ENCODE peak calls at places on chromosomes 7 and 10, in five cellular contexts. One of them, this sample, is unnamed.

GRCh38 chr7:45982132-45982531 is 61.1 kb upstream of the IGFBP3 start:
- DNase-seq in AG04450: no peak
- DNase-seq in fibroblast of lung: no peak
- DNase-seq in tibial nerve: no peak
- DNase-seq in brain microvascular endothelial cell: no peak
- DNase-seq in this sample: no peak

GRCh38 chr7:20206104-20206896 is 10.9 kb downstream of the MACC1 start:
- DNase-seq in AG04450: no peak
- DNase-seq in fibroblast of lung: no peak
- DNase-seq in tibial nerve: no peak
- DNase-seq in brain microvascular endothelial cell: no peak
- DNase-seq in this sample: no peak

GRCh38 chr10:97059006-97059871 is 126.5 kb downstream of the SLIT1 start:
- DNase-seq in AG04450: no peak
- DNase-seq in fibroblast of lung: no peak
- DNase-seq in tibial nerve: no peak
- DNase-seq in brain microvascular endothelial cell: no peak
- DNase-seq in this sample: no peak

GRCh38 chr10:5071411-5072198 is 22.6 kb upstream of the AKR1C3 start:
- DNase-seq in AG04450: peak; percentile 26
- DNase-seq in fibroblast of lung: peak; percentile 88
- DNase-seq in tibial nerve: peak; percentile 55
- DNase-seq in brain microvascular endothelial cell: peak; percentile 52
- DNase-seq in this sample: peak; percentile 75

GRCh38 chr10:80462986-80463741 is 9.1 kb downstream of the TSPAN14 start:
- DNase-seq in AG04450: no peak
- DNase-seq in fibroblast of lung: peak; percentile 77
- DNase-seq in tibial nerve: no peak
- DNase-seq in brain microvascular endothelial cell: no peak
- DNase-seq in this sample: peak; percentile 82

GRCh38 chr10:125700355-125700911 is 17.5 kb upstream of the TEX36 start:
- DNase-seq in AG04450: no peak
- DNase-seq in fibroblast of lung: no peak
- DNase-seq in tibial nerve: no peak
- DNase-seq in brain microvascular endothelial cell: no peak
- DNase-seq in this sample: no peak

GRCh38 chr7:9874182-9874581 is 1099.5 kb upstream of the PHF14 start:
- DNase-seq in AG04450: no peak
- DNase-seq in fibroblast of lung: no peak
- DNase-seq in tibial nerve: no peak
- DNase-seq in brain microvascular endothelial cell: no peak
- DNase-seq in this sample: no peak

GRCh38 chr10:20100157-20100556 is 283.9 kb downstream of the PLXDC2 start:
- DNase-seq in AG04450: no peak
- DNase-seq in fibroblast of lung: peak; percentile 58
- DNase-seq in tibial nerve: no peak
- DNase-seq in brain microvascular endothelial cell: peak; percentile 23
- DNase-seq in this sample: peak; percentile 17

GRCh38 chr7:121019018-121019417 is 30.5 kb downstream of the CPED1 start:
- DNase-seq in AG04450: no peak
- DNase-seq in fibroblast of lung: peak; percentile 81
- DNase-seq in tibial nerve: no peak
- DNase-seq in brain microvascular endothelial cell: peak; percentile 54
- DNase-seq in this sample: no peak

GRCh38 chr7:45108863-45109262 is 2.6 kb downstream of the TBRG4 start:
- DNase-seq in AG04450: no peak
- DNase-seq in fibroblast of lung: no peak
- DNase-seq in tibial nerve: no peak
- DNase-seq in brain microvascular endothelial cell: no peak
- DNase-seq in this sample: no peak

GRCh38 chr7:150931199-150931869 is 46.8 kb downstream of the KCNH2 start:
- DNase-seq in AG04450: no peak
- DNase-seq in fibroblast of lung: no peak
- DNase-seq in tibial nerve: no peak
- DNase-seq in brain microvascular endothelial cell: no peak
- DNase-seq in this sample: no peak

GRCh38 chr10:35339946-35340345 is 3.6 kb downstream of the CCNY start:
- DNase-seq in AG04450: no peak
- DNase-seq in fibroblast of lung: no peak
- DNase-seq in tibial nerve: no peak
- DNase-seq in brain microvascular endothelial cell: no peak
- DNase-seq in this sample: no peak

GRCh38 chr10:131676046-131676445 is 224.8 kb upstream of the PPP2R2D start:
- DNase-seq in AG04450: no peak
- DNase-seq in fibroblast of lung: no peak
- DNase-seq in tibial nerve: no peak
- DNase-seq in brain microvascular endothelial cell: no peak
- DNase-seq in this sample: no peak

GRCh38 chr7:24830440-24831050 is 73.3 kb upstream of the GSDME start:
- DNase-seq in AG04450: no peak
- DNase-seq in fibroblast of lung: no peak
- DNase-seq in tibial nerve: no peak
- DNase-seq in brain microvascular endothelial cell: no peak
- DNase-seq in this sample: no peak

GRCh38 chr10:124701881-124702656 is 42.1 kb downstream of the FAM53B start:
- DNase-seq in AG04450: no peak
- DNase-seq in fibroblast of lung: peak; percentile 56
- DNase-seq in tibial nerve: no peak
- DNase-seq in brain microvascular endothelial cell: peak; percentile 76
- DNase-seq in this sample: no peak

GRCh38 chr7:91082854-91083495 is 181.3 kb upstream of the FZD1 start:
- DNase-seq in AG04450: no peak
- DNase-seq in fibroblast of lung: peak; percentile 48
- DNase-seq in tibial nerve: no peak
- DNase-seq in brain microvascular endothelial cell: no peak
- DNase-seq in this sample: no peak

GRCh38 chr7:79386688-79387422 is 66.6 kb downstream of the MAGI2 start:
- DNase-seq in AG04450: peak; percentile 18
- DNase-seq in fibroblast of lung: peak; percentile 26
- DNase-seq in tibial nerve: no peak
- DNase-seq in brain microvascular endothelial cell: peak; percentile 73
- DNase-seq in this sample: peak; percentile 26

GRCh38 chr7:3862774-3863173 is 561.7 kb downstream of the SDK1 start:
- DNase-seq in AG04450: no peak
- DNase-seq in fibroblast of lung: no peak
- DNase-seq in tibial nerve: no peak
- DNase-seq in brain microvascular endothelial cell: no peak
- DNase-seq in this sample: no peak

GRCh38 chr10:110857265-110858158 is 14.2 kb upstream of the PDCD4 start:
- DNase-seq in AG04450: peak; percentile 63
- DNase-seq in fibroblast of lung: peak; percentile 60
- DNase-seq in tibial nerve: no peak
- DNase-seq in brain microvascular endothelial cell: peak; percentile 18
- DNase-seq in this sample: peak; percentile 61

GRCh38 chr10:62443866-62444265 is 69.7 kb downstream of the ZNF365 start:
- DNase-seq in AG04450: no peak
- DNase-seq in fibroblast of lung: no peak
- DNase-seq in tibial nerve: no peak
- DNase-seq in brain microvascular endothelial cell: no peak
- DNase-seq in this sample: no peak

GRCh38 chr10:117217196-117217761 is 20.0 kb downstream of the KCNK18 start:
- DNase-seq in AG04450: no peak
- DNase-seq in fibroblast of lung: peak; percentile 3
- DNase-seq in tibial nerve: no peak
- DNase-seq in brain microvascular endothelial cell: no peak
- DNase-seq in this sample: no peak

GRCh38 chr10:132744839-132745238 is 41.1 kb downstream of the NKX6-2 start:
- DNase-seq in AG04450: no peak
- DNase-seq in fibroblast of lung: no peak
- DNase-seq in tibial nerve: no peak
- DNase-seq in brain microvascular endothelial cell: no peak
- DNase-seq in this sample: no peak

GRCh38 chr10:9331583-9332008 is 1277.1 kb downstream of the GATA3 start:
- DNase-seq in AG04450: peak; percentile 16
- DNase-seq in fibroblast of lung: peak; percentile 45
- DNase-seq in tibial nerve: no peak
- DNase-seq in brain microvascular endothelial cell: peak; percentile 5
- DNase-seq in this sample: peak; percentile 34

GRCh38 chr7:131764143-131764795 is 207.8 kb upstream of the PODXL start:
- DNase-seq in AG04450: no peak
- DNase-seq in fibroblast of lung: no peak
- DNase-seq in tibial nerve: no peak
- DNase-seq in brain microvascular endothelial cell: no peak
- DNase-seq in this sample: no peak

GRCh38 chr10:27723436-27723835 is 22.2 kb downstream of the MKX start:
- DNase-seq in AG04450: no peak
- DNase-seq in fibroblast of lung: peak; percentile 75
- DNase-seq in tibial nerve: no peak
- DNase-seq in brain microvascular endothelial cell: no peak
- DNase-seq in this sample: no peak

GRCh38 chr10:4648968-4649367 is 177.0 kb upstream of the AKR1E2 start:
- DNase-seq in AG04450: no peak
- DNase-seq in fibroblast of lung: no peak
- DNase-seq in tibial nerve: no peak
- DNase-seq in brain microvascular endothelial cell: no peak
- DNase-seq in this sample: no peak

GRCh38 chr7:78296689-78297371 is 498.3 kb downstream of the PHTF2 start:
- DNase-seq in AG04450: no peak
- DNase-seq in fibroblast of lung: peak; percentile 2
- DNase-seq in tibial nerve: no peak
- DNase-seq in brain microvascular endothelial cell: no peak
- DNase-seq in this sample: no peak

GRCh38 chr7:1986366-1987083 is 246.2 kb downstream of the MAD1L1 start:
- DNase-seq in AG04450: no peak
- DNase-seq in fibroblast of lung: no peak
- DNase-seq in tibial nerve: no peak
- DNase-seq in brain microvascular endothelial cell: no peak
- DNase-seq in this sample: no peak

GRCh38 chr10:57983226-57983870 is 284.3 kb downstream of the IPMK start:
- DNase-seq in AG04450: no peak
- DNase-seq in fibroblast of lung: peak; percentile 56
- DNase-seq in tibial nerve: no peak
- DNase-seq in brain microvascular endothelial cell: no peak
- DNase-seq in this sample: peak; percentile 24

GRCh38 chr10:80713398-80713928 is 175.8 kb downstream of the SH2D4B start:
- DNase-seq in AG04450: no peak
- DNase-seq in fibroblast of lung: no peak
- DNase-seq in tibial nerve: no peak
- DNase-seq in brain microvascular endothelial cell: no peak
- DNase-seq in this sample: no peak

GRCh38 chr10:122113161-122113944 is 124.4 kb downstream of the TACC2 start:
- DNase-seq in AG04450: peak; percentile 24
- DNase-seq in fibroblast of lung: peak; percentile 66
- DNase-seq in tibial nerve: peak; percentile 65
- DNase-seq in brain microvascular endothelial cell: peak; percentile 52
- DNase-seq in this sample: no peak

GRCh38 chr7:43584200-43584586 is 1.3 kb downstream of the STK17A start:
- DNase-seq in AG04450: no peak
- DNase-seq in fibroblast of lung: peak; percentile 78
- DNase-seq in tibial nerve: no peak
- DNase-seq in brain microvascular endothelial cell: peak; percentile 49
- DNase-seq in this sample: peak; percentile 47

GRCh38 chr7:95331004-95331337 is 6.6 kb upstream of the PON1 start:
- DNase-seq in AG04450: no peak
- DNase-seq in fibroblast of lung: no peak
- DNase-seq in tibial nerve: no peak
- DNase-seq in brain microvascular endothelial cell: no peak
- DNase-seq in this sample: no peak

GRCh38 chr7:116337013-116337412 is 126.7 kb downstream of the TES start:
- DNase-seq in AG04450: no peak
- DNase-seq in fibroblast of lung: no peak
- DNase-seq in tibial nerve: no peak
- DNase-seq in brain microvascular endothelial cell: no peak
- DNase-seq in this sample: no peak

GRCh38 chr10:131211556-131211955 is 100.0 kb downstream of the TCERG1L start:
- DNase-seq in AG04450: no peak
- DNase-seq in fibroblast of lung: no peak
- DNase-seq in tibial nerve: no peak
- DNase-seq in brain microvascular endothelial cell: no peak
- DNase-seq in this sample: no peak

GRCh38 chr7:35760082-35760770 is 40.6 kb upstream of the SEPTIN7 start:
- DNase-seq in AG04450: no peak
- DNase-seq in fibroblast of lung: no peak
- DNase-seq in tibial nerve: no peak
- DNase-seq in brain microvascular endothelial cell: no peak
- DNase-seq in this sample: no peak

GRCh38 chr7:35757574-35757973 is 43.3 kb upstream of the SEPTIN7 start:
- DNase-seq in AG04450: no peak
- DNase-seq in fibroblast of lung: no peak
- DNase-seq in tibial nerve: no peak
- DNase-seq in brain microvascular endothelial cell: no peak
- DNase-seq in this sample: no peak

GRCh38 chr7:35755711-35756110 is 45.1 kb upstream of the SEPTIN7 start:
- DNase-seq in AG04450: no peak
- DNase-seq in fibroblast of lung: no peak
- DNase-seq in tibial nerve: no peak
- DNase-seq in brain microvascular endothelial cell: no peak
- DNase-seq in this sample: no peak

GRCh38 chr7:35754741-35755140 is 46.1 kb upstream of the SEPTIN7 start:
- DNase-seq in AG04450: no peak
- DNase-seq in fibroblast of lung: no peak
- DNase-seq in tibial nerve: no peak
- DNase-seq in brain microvascular endothelial cell: no peak
- DNase-seq in this sample: no peak

GRCh38 chr7:35758421-35758820 is 42.4 kb upstream of the SEPTIN7 start:
- DNase-seq in AG04450: no peak
- DNase-seq in fibroblast of lung: peak; percentile 8
- DNase-seq in tibial nerve: no peak
- DNase-seq in brain microvascular endothelial cell: no peak
- DNase-seq in this sample: no peak
- TF ChIP-seq CTCF in AG04450: no peak
- TF ChIP-seq CTCF in fibroblast of lung: no peak
- TF ChIP-seq CTCF in tibial nerve: no peak
- TF ChIP-seq CTCF in brain microvascular endothelial cell: no peak
- TF ChIP-seq CTCF in this sample: no peak

GRCh38 chr10:74730246-74730645 is 96.2 kb upstream of the KAT6B start:
- DNase-seq in AG04450: no peak
- DNase-seq in fibroblast of lung: no peak
- DNase-seq in tibial nerve: no peak
- DNase-seq in brain microvascular endothelial cell: no peak
- DNase-seq in this sample: no peak
- H3K27ac ChIP-seq in AG04450: no peak overlapping the region
- H3K27ac ChIP-seq in fibroblast of lung: no peak overlapping the region
- H3K27ac ChIP-seq in tibial nerve: no peak overlapping the region
- H3K27ac ChIP-seq in brain microvascular endothelial cell: no peak overlapping the region
- H3K27ac ChIP-seq in this sample: no peak overlapping the region

DNA sequence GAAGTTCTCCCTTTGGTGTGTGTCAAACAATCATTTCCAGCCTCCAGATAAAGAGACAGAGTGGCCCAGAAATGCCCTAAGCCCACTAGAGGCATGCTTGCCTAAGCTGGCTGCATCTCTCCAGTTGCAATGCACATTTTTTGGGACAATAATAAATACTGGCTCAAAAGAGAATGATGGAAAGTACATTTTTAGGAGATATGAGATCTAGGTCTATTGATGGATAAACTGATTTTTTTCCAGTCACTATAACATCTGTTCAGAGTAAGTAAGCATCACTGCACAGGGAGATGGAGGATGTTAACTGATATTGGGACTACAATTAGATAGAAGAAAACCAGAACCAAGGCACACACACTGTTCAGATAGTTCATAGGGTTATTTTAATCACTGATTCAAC is 553.0 kb downstream of the GRM8 start:
- DNase-seq in AG04450: no peak
- DNase-seq in fibroblast of lung: no peak
- DNase-seq in tibial nerve: no peak
- DNase-seq in brain microvascular endothelial cell: no peak
- DNase-seq in this sample: no peak
- TF ChIP-seq CTCF in AG04450: no peak
- TF ChIP-seq CTCF in fibroblast of lung: no peak
- TF ChIP-seq CTCF in tibial nerve: no peak
- TF ChIP-seq CTCF in brain microvascular endothelial cell: peak; percentile 21
- TF ChIP-seq CTCF in this sample: no peak

GRCh38 chr7:47485640-47486435 is 96.1 kb downstream of the TNS3 start:
- DNase-seq in AG04450: no peak
- DNase-seq in fibroblast of lung: peak; percentile 46
- DNase-seq in tibial nerve: no peak
- DNase-seq in brain microvascular endothelial cell: no peak
- DNase-seq in this sample: no peak
- H3K27ac ChIP-seq in AG04450: peak overlapping the region; percentile 21
- H3K27ac ChIP-seq in fibroblast of lung: no peak overlapping the region
- H3K27ac ChIP-seq in tibial nerve: no peak overlapping the region
- H3K27ac ChIP-seq in brain microvascular endothelial cell: no peak overlapping the region
- H3K27ac ChIP-seq in this sample: no peak overlapping the region